ENCODE peak calls at places on chromosome 12, in seven cellular contexts. One of them, this sample, is unnamed.

GRCh38 chr12:42382013-42382696 is 56.2 kb downstream of the PPHLN1 start:
- DNase-seq in SW 1271: no peak
- DNase-seq in stimulated activated CD4-positive, alpha-beta T cell treated with anti-CD3 and anti-CD28 coated beads, TNF-alpha, amount 100 ng/mL, for 1 hour: no peak
- DNase-seq in caudate nucleus: no peak
- DNase-seq in left lung: no peak
- DNase-seq in ELF-1: no peak
- DNase-seq in EH: peak
- DNase-seq in this sample: peak

GRCh38 chr12:126781593-126781992 is 1485.4 kb upstream of the TMEM132C start:
- DNase-seq in SW 1271: no peak
- DNase-seq in stimulated activated CD4-positive, alpha-beta T cell treated with anti-CD3 and anti-CD28 coated beads, TNF-alpha, amount 100 ng/mL, for 1 hour: no peak
- DNase-seq in caudate nucleus: no peak
- DNase-seq in left lung: no peak
- DNase-seq in ELF-1: no peak
- DNase-seq in EH: no peak
- DNase-seq in this sample: no peak

GRCh38 chr12:123305160-123305559 is 33.5 kb upstream of the CDK2AP1 start:
- DNase-seq in SW 1271: no peak
- DNase-seq in stimulated activated CD4-positive, alpha-beta T cell treated with anti-CD3 and anti-CD28 coated beads, TNF-alpha, amount 100 ng/mL, for 1 hour: no peak
- DNase-seq in caudate nucleus: no peak
- DNase-seq in left lung: no peak
- DNase-seq in ELF-1: no peak
- DNase-seq in EH: no peak
- DNase-seq in this sample: no peak

GRCh38 chr12:47941475-47942326 is 21.7 kb upstream of the TMEM106C start:
- DNase-seq in SW 1271: no peak
- DNase-seq in stimulated activated CD4-positive, alpha-beta T cell treated with anti-CD3 and anti-CD28 coated beads, TNF-alpha, amount 100 ng/mL, for 1 hour: no peak
- DNase-seq in caudate nucleus: no peak
- DNase-seq in left lung: no peak
- DNase-seq in ELF-1: no peak
- DNase-seq in EH: no peak
- DNase-seq in this sample: no peak

GRCh38 chr12:124765571-124766489 is 97.8 kb downstream of the SCARB1 start:
- DNase-seq in SW 1271: no peak
- DNase-seq in stimulated activated CD4-positive, alpha-beta T cell treated with anti-CD3 and anti-CD28 coated beads, TNF-alpha, amount 100 ng/mL, for 1 hour: no peak
- DNase-seq in caudate nucleus: no peak
- DNase-seq in left lung: no peak
- DNase-seq in ELF-1: no peak
- DNase-seq in EH: peak
- DNase-seq in this sample: no peak

GRCh38 chr12:76346236-76346635 is 2.0 kb downstream of the BBS10 start:
- DNase-seq in SW 1271: no peak
- DNase-seq in stimulated activated CD4-positive, alpha-beta T cell treated with anti-CD3 and anti-CD28 coated beads, TNF-alpha, amount 100 ng/mL, for 1 hour: no peak
- DNase-seq in caudate nucleus: no peak
- DNase-seq in left lung: no peak
- DNase-seq in ELF-1: no peak
- DNase-seq in EH: no peak
- DNase-seq in this sample: peak

GRCh38 chr12:84910549-84911241 is 1.9 kb downstream of the SLC6A15 start:
- DNase-seq in SW 1271: no peak
- DNase-seq in stimulated activated CD4-positive, alpha-beta T cell treated with anti-CD3 and anti-CD28 coated beads, TNF-alpha, amount 100 ng/mL, for 1 hour: no peak
- DNase-seq in caudate nucleus: no peak
- DNase-seq in left lung: no peak
- DNase-seq in ELF-1: peak
- DNase-seq in EH: no peak
- DNase-seq in this sample: peak

GRCh38 chr12:53078425-53079225 is 565 bp downstream of the SPRYD3 start:
- DNase-seq in SW 1271: no peak
- DNase-seq in stimulated activated CD4-positive, alpha-beta T cell treated with anti-CD3 and anti-CD28 coated beads, TNF-alpha, amount 100 ng/mL, for 1 hour: no peak
- DNase-seq in caudate nucleus: no peak
- DNase-seq in left lung: no peak
- DNase-seq in ELF-1: no peak
- DNase-seq in EH: no peak
- DNase-seq in this sample: peak

GRCh38 chr12:22046090-22046967 is at the start of gene CMAS:
- DNase-seq in SW 1271: peak
- DNase-seq in stimulated activated CD4-positive, alpha-beta T cell treated with anti-CD3 and anti-CD28 coated beads, TNF-alpha, amount 100 ng/mL, for 1 hour: peak
- DNase-seq in caudate nucleus: peak
- DNase-seq in left lung: peak
- DNase-seq in ELF-1: peak
- DNase-seq in EH: peak
- DNase-seq in this sample: peak

GRCh38 chr12:18454330-18454729 is 193.0 kb downstream of the PIK3C2G start:
- DNase-seq in SW 1271: no peak
- DNase-seq in stimulated activated CD4-positive, alpha-beta T cell treated with anti-CD3 and anti-CD28 coated beads, TNF-alpha, amount 100 ng/mL, for 1 hour: no peak
- DNase-seq in caudate nucleus: no peak
- DNase-seq in left lung: no peak
- DNase-seq in ELF-1: peak
- DNase-seq in EH: no peak
- DNase-seq in this sample: no peak

GRCh38 chr12:125330645-125331341 is 265.6 kb downstream of the AACS start:
- DNase-seq in SW 1271: peak
- DNase-seq in stimulated activated CD4-positive, alpha-beta T cell treated with anti-CD3 and anti-CD28 coated beads, TNF-alpha, amount 100 ng/mL, for 1 hour: no peak
- DNase-seq in caudate nucleus: peak
- DNase-seq in left lung: peak
- DNase-seq in ELF-1: peak
- DNase-seq in EH: peak
- DNase-seq in this sample: peak

GRCh38 chr12:66321433-66321832 is 19.1 kb downstream of the HELB start:
- DNase-seq in SW 1271: no peak
- DNase-seq in stimulated activated CD4-positive, alpha-beta T cell treated with anti-CD3 and anti-CD28 coated beads, TNF-alpha, amount 100 ng/mL, for 1 hour: no peak
- DNase-seq in caudate nucleus: no peak
- DNase-seq in left lung: no peak
- DNase-seq in ELF-1: no peak
- DNase-seq in EH: no peak
- DNase-seq in this sample: no peak

This sample was measured in cardiac fibroblast.